ENCODE peak calls at places on chromosomes 2 and 18, in seven cellular contexts. F is uterus, U is A549, P is endodermal cell, V is esophagus squamous epithelium, D is astrocyte, H is HCT116. L is an unnamed sample. For H3K9me3, the result is how much of the 10 kb centered on the place peaks cover.

GRCh38 chr18:45764000-45764686 is 40.2 kb downstream of the SLC14A1 start:
- DNase-seq in V (no peak), F (no peak), H (no peak), P (no peak), U (no peak), D (no peak), L (no peak)

GRCh38 chr2:141528990-141529389 is 601.8 kb downstream of the LRP1B start:
- DNase-seq in P (no peak), V (no peak), H (no peak), D (no peak), U (no peak), F (no peak), L (no peak)

GRCh38 chr2:18831916-18832510 is 242.6 kb upstream of the NT5C1B start:
- DNase-seq in P (peak), V (no peak), F (no peak), H (no peak), D (peak), U (no peak), L (no peak)

GRCh38 chr2:147659051-147659450 is 185.8 kb upstream of the ACVR2A start:
- DNase-seq in F (no peak), V (no peak), U (no peak), H (no peak), D (peak), P (no peak), L (no peak)

GRCh38 chr2:237691908-237692600 is 64.7 kb downstream of the LRRFIP1 start:
- DNase-seq in V (peak), U (peak), H (peak), P (peak), F (peak), D (peak), L (peak)

GRCh38 chr2:38057651-38058410 is 18.1 kb downstream of the CYP1B1 start:
- DNase-seq in P (no peak), U (no peak), D (no peak), V (no peak), F (no peak), H (no peak), L (no peak)

GRCh38 chr2:128638311-128638710 is 319.6 kb upstream of the HS6ST1 start:
- DNase-seq in F (no peak), U (no peak), H (no peak), V (no peak), D (peak), P (peak), L (peak)

GRCh38 chr2:143482316-143482715 is 353.1 kb downstream of the ARHGAP15 start:
- DNase-seq in P (no peak), V (no peak), D (peak), H (no peak), U (no peak), F (no peak), L (no peak)

GRCh38 chr2:28310107-28310506 is 82.6 kb upstream of the FOSL2 start:
- DNase-seq in P (no peak), D (no peak), F (no peak), H (no peak), V (no peak), U (no peak), L (no peak)

GRCh38 chr18:37845498-37845897 is 279.9 kb upstream of the CELF4 start:
- DNase-seq in U (no peak), V (no peak), P (no peak), F (no peak), H (no peak), D (no peak), L (no peak)

GRCh38 chr18:69538849-69539248 is 138.2 kb downstream of the DOK6 start:
- DNase-seq in H (no peak), U (no peak), P (no peak), D (no peak), F (no peak), V (no peak), L (no peak)

GRCh38 chr2:195758846-195759245 is 101.8 kb downstream of the SLC39A10 start:
- DNase-seq in H (no peak), P (no peak), U (no peak), D (no peak), F (no peak), V (no peak), L (no peak)

GRCh38 chr2:219073413-219074129 is 12.8 kb upstream of the IHH start:
- DNase-seq in F (no peak), H (peak), P (peak), U (peak), D (peak), V (no peak), L (no peak)

GRCh38 chr2:165857881-165858280 is 63.8 kb upstream of the GALNT3 start:
- DNase-seq in F (no peak), V (no peak), U (no peak), D (no peak), P (no peak), H (no peak), L (no peak)

GRCh38 chr2:217357886-217358620 is 498.2 kb upstream of the TNP1 start:
- DNase-seq in P (no peak), D (no peak), H (no peak), F (no peak), V (no peak), U (no peak), L (no peak)

GRCh38 chr2:105734762-105735538 is 9.8 kb upstream of the NCK2 start:
- DNase-seq in U (no peak), F (no peak), H (no peak), D (peak), P (no peak), V (no peak), L (no peak)

GRCh38 chr2:168210898-168211570 is 36.4 kb downstream of the STK39 start:
- DNase-seq in F (no peak), V (no peak), U (peak), P (no peak), H (peak), D (peak), L (no peak)

GRCh38 chr2:48471048-48471474 is 58.9 kb upstream of the STON1 start:
- DNase-seq in H (peak), U (peak), D (peak), V (no peak), F (no peak), P (no peak), L (no peak)

GRCh38 chr2:197759013-197759412 is 26.1 kb downstream of the BOLL start:
- DNase-seq in D (no peak), F (no peak), U (no peak), V (no peak), P (peak), H (no peak), L (no peak)

GRCh38 chr2:189829092-189829843 is 45.0 kb downstream of the PMS1 start:
- DNase-seq in U (no peak), D (peak), P (no peak), F (no peak), H (no peak), V (no peak), L (no peak)

DNA sequence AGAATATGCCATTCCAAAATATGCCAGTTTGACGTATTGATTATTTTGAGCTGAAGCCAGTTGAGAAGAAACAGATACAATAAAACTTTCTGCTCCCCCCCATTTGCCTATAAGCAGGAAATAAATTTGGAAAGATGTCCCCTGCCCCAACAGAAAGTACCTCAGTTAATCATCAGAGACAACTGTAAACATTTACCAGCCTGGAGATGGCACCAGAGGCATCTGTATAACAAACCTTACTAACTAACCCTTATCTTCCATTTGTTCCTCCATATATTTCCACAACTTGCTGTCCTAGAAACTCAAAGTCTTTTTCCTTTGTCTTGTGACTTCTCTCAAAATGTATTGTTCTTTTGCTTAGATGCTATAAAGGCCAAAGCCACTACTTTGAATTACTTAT is 93.8 kb downstream of the AKAIN1 start:
- DNase-seq in H (no peak), U (no peak), F (no peak), D (no peak), P (no peak), V (no peak), L (no peak)
- TF ChIP-seq CTCF in H (no peak), U (no peak), F (no peak), D (no peak), P (peak), V (no peak), L (no peak)

DNA sequence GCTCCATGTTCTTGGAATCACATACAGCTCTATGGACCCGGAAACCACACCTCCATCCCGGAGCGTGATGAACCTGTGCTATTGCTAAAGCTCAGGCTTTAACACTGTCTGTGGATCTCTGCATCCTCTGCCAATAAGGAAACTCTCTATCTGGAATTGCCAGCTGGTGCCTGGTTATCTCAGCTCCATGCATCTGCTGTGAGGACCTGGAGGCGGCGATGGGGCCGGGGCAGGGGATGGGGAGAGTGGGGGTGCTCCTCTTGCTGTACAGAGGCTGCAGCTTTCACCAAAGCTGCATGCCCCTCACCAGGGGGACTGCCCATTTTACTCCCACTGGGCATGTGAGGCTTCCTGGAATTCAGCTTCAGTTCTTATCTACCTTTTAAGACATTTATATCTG is 753.9 kb upstream of the SOX11 start:
- DNase-seq in V (no peak), D (no peak), F (no peak), P (no peak), H (no peak), U (no peak), L (no peak)
- H3K9me3 ChIP-seq in V (under half), D (under half), F (under half), P (under half), H (under half), U (under half), L (under half)

GRCh38 chr2:111663471-111663951 is 220.5 kb downstream of the ANAPC1 start:
- DNase-seq in P (peak), D (no peak), U (no peak), H (no peak), F (no peak), V (no peak), L (no peak)
- TF ChIP-seq CTCF in P (peak), D (peak), U (no peak), H (no peak), F (no peak), V (no peak), L (no peak)

DNA sequence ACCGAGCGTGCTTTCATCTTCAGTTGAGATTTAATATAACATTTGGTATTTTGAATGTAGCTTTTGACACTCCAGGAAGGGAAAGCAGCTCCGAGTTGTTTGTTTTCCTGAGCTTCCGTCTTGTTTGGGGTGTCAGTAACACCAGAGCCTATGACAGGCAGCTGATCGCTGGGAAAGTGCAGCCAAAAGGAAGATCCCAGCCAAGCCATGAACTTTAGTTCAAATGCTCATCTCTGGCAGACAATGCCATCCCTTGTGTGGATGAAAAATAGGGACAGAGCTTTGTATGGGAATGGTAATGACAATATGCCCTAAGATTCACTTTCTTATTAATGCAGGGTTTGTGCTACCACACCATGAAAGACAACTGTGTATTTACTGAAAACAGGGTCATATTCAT is 24.9 kb upstream of the PHLPP1 start:
- DNase-seq in F (no peak), U (no peak), H (no peak), D (no peak), P (no peak), V (no peak), L (no peak)
- H3K9me3 ChIP-seq in F (under half), U (under half), H (under half), D (under half), P (under half), V (under half), L (under half)

DNA sequence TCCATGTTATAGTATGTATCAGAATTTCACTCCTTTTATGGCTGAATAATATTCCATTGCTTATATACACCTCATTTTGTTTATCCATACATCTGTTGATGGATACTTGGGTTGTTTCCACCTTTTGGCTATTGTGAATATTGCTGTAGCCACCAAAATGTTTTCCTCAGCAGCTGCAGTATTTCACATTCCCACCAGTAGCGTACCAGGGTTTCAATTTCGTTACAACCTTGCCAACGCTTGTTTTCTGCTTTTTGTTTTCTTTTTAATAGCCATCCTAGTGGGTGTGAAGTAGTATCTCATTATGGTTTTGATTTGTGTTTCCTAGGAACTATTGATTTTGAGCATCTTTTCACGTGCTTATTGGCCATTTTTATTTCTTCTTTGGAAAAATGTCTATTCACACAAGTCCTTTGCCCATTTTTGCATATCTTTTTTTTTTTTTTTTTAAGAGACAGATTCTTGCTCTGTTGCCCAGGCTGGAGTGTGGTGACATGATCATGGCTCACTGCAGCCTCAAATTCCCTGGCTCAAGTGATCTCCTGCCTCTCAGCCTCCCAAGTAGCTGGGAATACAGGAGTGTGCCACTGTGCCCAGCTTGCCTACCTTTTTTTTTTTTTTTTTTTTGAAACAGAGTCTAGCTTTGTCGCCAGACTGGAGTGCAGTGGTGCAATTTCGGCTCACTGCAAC is 14.2 kb downstream of the UBXN2A start:
- DNase-seq in V (no peak), D (no peak), F (no peak), P (no peak), H (no peak), U (no peak), L (no peak)
- TF ChIP-seq CTCF in V (no peak), D (peak), F (no peak), P (no peak), H (no peak), U (no peak), L (no peak)

DNA sequence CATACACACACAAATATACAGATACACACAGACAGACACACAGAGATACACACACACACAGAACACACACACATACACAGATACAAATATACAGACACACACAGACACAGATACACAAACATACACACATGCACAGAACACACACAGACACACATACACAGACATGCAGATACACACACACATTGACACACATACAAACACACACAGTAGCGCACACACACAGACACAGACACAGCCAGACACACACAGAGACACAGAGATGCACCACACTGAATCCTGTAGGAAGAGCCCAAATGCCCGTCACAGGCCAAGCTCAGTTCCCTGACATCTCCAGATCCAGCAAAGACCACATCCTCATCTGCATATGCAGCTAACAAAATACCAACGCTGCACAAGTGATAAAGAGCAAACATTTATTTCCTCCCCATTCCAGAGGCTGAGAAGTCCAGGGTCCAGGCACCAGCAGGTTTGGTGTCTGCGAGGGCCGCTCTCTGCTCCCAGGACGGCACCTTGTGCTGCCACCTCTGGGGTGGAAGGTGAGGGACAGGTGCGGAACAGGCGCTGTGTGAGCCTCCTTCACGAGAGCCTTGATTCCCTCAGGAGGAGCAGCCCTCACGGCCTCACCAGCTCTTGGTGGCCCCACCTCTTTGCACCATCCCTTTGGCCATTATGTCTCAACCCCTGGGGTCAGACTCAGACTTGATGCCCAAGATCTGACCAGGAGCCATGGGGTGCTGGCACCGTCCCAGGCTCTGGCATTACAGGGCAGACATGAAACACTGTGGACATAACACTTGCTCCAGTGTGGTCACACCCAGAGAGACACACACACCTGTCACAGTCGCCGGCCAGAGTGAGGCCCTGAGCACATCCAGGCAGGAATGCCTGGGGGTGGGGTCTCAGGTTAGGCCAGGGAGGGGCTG is 108.7 kb downstream of the NDUFA10 start:
- DNase-seq in P (peak), H (no peak), V (no peak), F (peak), U (no peak), D (no peak), L (peak)
- H3K9me3 ChIP-seq in P (under half), H (under half), V (under half), F (under half), U (half or more), D (under half), L (under half)

DNA sequence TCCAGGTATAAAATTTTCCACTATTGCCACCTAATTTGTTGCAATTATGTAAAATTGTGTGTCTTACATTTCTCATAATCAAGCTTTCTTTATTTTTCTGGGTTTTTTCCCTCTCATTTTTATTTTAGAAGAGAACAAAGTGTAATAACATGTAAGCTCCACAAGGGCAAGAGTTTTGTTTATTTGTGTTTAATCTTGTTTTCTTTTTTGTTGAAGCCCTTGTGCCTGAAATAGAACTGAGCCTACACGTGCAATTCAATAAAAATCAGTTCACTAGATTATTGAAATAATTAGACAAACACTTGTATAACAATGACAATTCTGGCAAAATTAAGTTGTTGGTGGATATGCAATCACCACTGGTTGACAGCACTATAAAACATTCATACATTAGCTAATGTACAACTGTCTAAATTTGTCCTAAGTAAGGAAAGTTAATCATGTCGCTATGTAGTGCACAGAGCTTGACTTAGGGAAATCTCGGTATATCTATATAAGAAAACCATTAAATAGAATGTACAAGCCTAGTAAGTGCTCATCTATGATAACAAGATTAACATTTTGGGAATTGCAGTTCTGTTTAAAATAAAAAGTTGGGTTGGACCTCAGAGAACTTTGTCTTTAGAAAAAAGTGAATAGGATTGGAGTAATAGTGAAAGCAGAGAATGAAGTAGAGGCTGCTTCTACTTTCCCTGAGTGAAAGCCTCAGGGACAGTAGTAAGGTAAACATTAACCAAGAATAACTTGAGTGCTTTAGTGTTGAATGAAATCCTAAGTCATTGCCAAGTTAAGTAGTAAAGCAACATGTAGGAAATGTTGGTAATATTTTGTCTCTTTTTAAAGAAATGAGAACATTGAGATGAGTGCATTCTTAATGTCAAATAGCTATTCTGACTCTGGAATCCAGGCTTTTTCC is 37.4 kb upstream of the NOL4 start:
- DNase-seq in P (no peak), V (no peak), F (no peak), D (no peak), U (no peak), H (no peak), L (no peak)
- TF ChIP-seq CTCF in P (peak), V (no peak), F (no peak), D (no peak), U (no peak), H (no peak), L (no peak)

GRCh38 chr18:65975536-65975935 is 224.7 kb downstream of the CDH7 start:
- DNase-seq in U (no peak), V (no peak), D (no peak), H (no peak), P (no peak), F (no peak), L (no peak)
- H3K9me3 ChIP-seq in U (under half), V (under half), D (under half), H (under half), P (under half), F (under half), L (under half)